ENCODE peak calls at places on chromosomes 16 and 17, in five cellular contexts. V, X, R, J and Q are unnamed samples.

GRCh38 chr17:42131971-42132370 is 9.4 kb downstream of the HSPB9 start:
- DNase-seq in V (peak), X (no peak), R (no peak), J (no peak), Q (no peak)

GRCh38 chr17:81693491-81694360 is 9.4 kb upstream of the MRPL12 start:
- DNase-seq in V (no peak), X (no peak), R (no peak), J (no peak), Q (no peak)

GRCh38 chr17:65191805-65192740 is 54.9 kb downstream of the RGS9 start:
- DNase-seq in V (peak), X (no peak), R (no peak), J (no peak), Q (peak)

GRCh38 chr16:79380990-79381389 is 219.5 kb downstream of the MAF start:
- DNase-seq in V (no peak), X (peak), R (no peak), J (no peak), Q (no peak)

GRCh38 chr17:68775338-68775737 is 174.2 kb upstream of the FAM20A start:
- DNase-seq in V (no peak), X (no peak), R (no peak), J (no peak), Q (no peak)

GRCh38 chr16:52861614-52862022 is 191.1 kb downstream of the CHD9NB start:
- DNase-seq in V (no peak), X (peak), R (no peak), J (no peak), Q (no peak)

GRCh38 chr17:77475012-77475976 is 334.5 kb downstream of the SEC14L1 start:
- DNase-seq in V (peak), X (no peak), R (no peak), J (no peak), Q (no peak)

GRCh38 chr16:70018254-70018653 is 67.1 kb downstream of the CLEC18A start:
- DNase-seq in V (peak), X (peak), R (peak), J (peak), Q (peak)

GRCh38 chr17:30961213-30962188 is 9.3 kb upstream of the RNF135 start:
- DNase-seq in V (peak), X (no peak), R (no peak), J (peak), Q (peak)

GRCh38 chr16:3977376-3977775 is 96.9 kb upstream of the CREBBP start:
- DNase-seq in V (no peak), X (no peak), R (no peak), J (no peak), Q (no peak)

GRCh38 chr17:19645608-19646250 is 2.8 kb upstream of the ALDH3A2 start:
- DNase-seq in V (no peak), X (peak), R (peak), J (no peak), Q (peak)

GRCh38 chr17:59668816-59669215 is 38.4 kb downstream of the PTRH2 start:
- DNase-seq in V (peak), X (no peak), R (no peak), J (no peak), Q (no peak)

GRCh38 chr17:49290690-49291326 is 60.2 kb upstream of the PHOSPHO1 start:
- DNase-seq in V (peak), X (peak), R (peak), J (no peak), Q (peak)

GRCh38 chr17:55513885-55514590 is 2.8 kb upstream of the SMIM36 start:
- DNase-seq in V (peak), X (peak), R (peak), J (peak), Q (peak)

GRCh38 chr17:2703606-2704005 is 8.0 kb downstream of the CLUH start:
- DNase-seq in V (no peak), X (no peak), R (no peak), J (no peak), Q (no peak)

GRCh38 chr16:87274808-87275207 is 42.4 kb downstream of the C16orf95 start:
- DNase-seq in V (peak), X (no peak), R (no peak), J (no peak), Q (no peak)

GRCh38 chr16:85753559-85753958 is 2.7 kb upstream of the C16orf74 start:
- DNase-seq in V (no peak), X (no peak), R (no peak), J (no peak), Q (no peak)

GRCh38 chr16:85753976-85754375 is 3.1 kb upstream of the C16orf74 start:
- DNase-seq in V (no peak), X (no peak), R (no peak), J (no peak), Q (no peak)

GRCh38 chr16:85757341-85757822 is 6.5 kb upstream of the C16orf74 start:
- DNase-seq in V (peak), X (no peak), R (no peak), J (peak), Q (no peak)

GRCh38 chr16:85754403-85754802 is 3.5 kb upstream of the C16orf74 start:
- DNase-seq in V (no peak), X (no peak), R (no peak), J (no peak), Q (no peak)

GRCh38 chr16:85755929-85756768 is 5.3 kb upstream of the C16orf74 start:
- DNase-seq in V (peak), X (no peak), R (no peak), J (peak), Q (no peak)
- H3K27ac ChIP-seq in V (no peak), X (no peak), R (no peak), J (peak), Q (no peak)

GRCh38 chr17:11823862-11824261 is 173.4 kb downstream of the ZNF18 start:
- DNase-seq in V (no peak), X (no peak), R (no peak), J (no peak), Q (no peak)

GRCh38 chr17:11825902-11826301 is 171.4 kb downstream of the ZNF18 start:
- DNase-seq in V (no peak), X (no peak), R (peak), J (no peak), Q (no peak)
- TF ChIP-seq RFX5 in V (no peak), X (no peak), R (no peak), J (no peak), Q (no peak)

GRCh38 chr17:47896672-47897490 is 845 bp downstream of the SP2 start:
- DNase-seq in V (peak), X (no peak), R (peak), J (no peak), Q (no peak)

GRCh38 chr17:47899643-47900042 is 3.6 kb downstream of the SP2 start:
- DNase-seq in V (no peak), X (no peak), R (no peak), J (no peak), Q (no peak)

GRCh38 chr17:47898246-47898645 is 2.2 kb downstream of the SP2 start:
- DNase-seq in V (no peak), X (no peak), R (no peak), J (no peak), Q (no peak)

GRCh38 chr17:47895856-47896671 is at the start of gene SP2:
- DNase-seq in V (peak), X (peak), R (peak), J (peak), Q (peak)

GRCh38 chr17:47897561-47897960 is 1.5 kb downstream of the SP2 start:
- DNase-seq in V (no peak), X (no peak), R (no peak), J (no peak), Q (no peak)
- TF ChIP-seq RCOR1 in V (no peak), X (no peak), R (no peak), J (no peak), Q (no peak)

GRCh38 chr16:31135535-31136286 is at the start of gene PRSS8:
- DNase-seq in V (no peak), X (no peak), R (peak), J (no peak), Q (no peak)
- H3K27ac ChIP-seq in V (no peak), X (no peak), R (peak), J (no peak), Q (no peak)